ENCODE peak calls at places on chromosomes 6 and 20, in nine cellular contexts. Q, J, K, B, T, V, A, N and R are unnamed samples.

GRCh38 chr6:13485303-13485702 is 2.1 kb downstream of the GFOD1 start:
- DNase-seq in K (no peak), T (no peak), N (no peak), J (no peak), A (no peak), Q (no peak), B (no peak), V (no peak), R (no peak)

GRCh38 chr6:45724027-45724426 is 291.6 kb downstream of the CLIC5 start:
- DNase-seq in K (no peak), T (no peak), A (no peak), V (no peak), N (no peak), J (no peak), B (no peak), Q (no peak), R (no peak)

GRCh38 chr20:18679020-18679419 is 91.2 kb downstream of the DTD1 start:
- DNase-seq in N (no peak), V (peak), Q (no peak), K (peak), B (no peak), A (no peak), T (no peak), J (peak), R (no peak)

GRCh38 chr20:36405255-36405654 is 99.1 kb downstream of the DLGAP4 start:
- DNase-seq in V (peak), J (no peak), K (no peak), B (no peak), T (no peak), Q (no peak), A (no peak), N (no peak), R (no peak)

GRCh38 chr6:70312165-70312564 is 9.3 kb upstream of the COL9A1 start:
- DNase-seq in A (no peak), V (peak), N (no peak), B (no peak), T (no peak), Q (no peak), J (no peak), K (peak), R (no peak)

GRCh38 chr6:159981591-159982245 is 12.8 kb downstream of the IGF2R start:
- DNase-seq in Q (no peak), V (peak), A (no peak), N (no peak), K (peak), B (no peak), J (peak), T (peak), R (peak)

GRCh38 chr6:90098025-90098474 is 198.6 kb downstream of the BACH2 start:
- DNase-seq in N (no peak), A (peak), T (peak), B (no peak), K (peak), J (no peak), Q (no peak), V (peak), R (peak)

GRCh38 chr20:37298190-37298939 is 8.9 kb downstream of the MANBAL start:
- DNase-seq in J (no peak), Q (no peak), K (peak), A (no peak), V (peak), B (no peak), T (peak), N (no peak), R (peak)

GRCh38 chr6:34584694-34585093 is 28.6 kb upstream of the SPDEF start:
- DNase-seq in B (no peak), K (no peak), A (no peak), N (no peak), T (no peak), Q (no peak), V (no peak), J (no peak), R (no peak)

GRCh38 chr6:38241200-38241599 is 398.5 kb downstream of the BTBD9 start:
- DNase-seq in K (no peak), A (no peak), N (no peak), Q (no peak), J (no peak), T (no peak), B (no peak), V (no peak), R (no peak)

GRCh38 chr6:41503841-41504525 is 42.2 kb upstream of the FOXP4 start:
- DNase-seq in J (no peak), T (no peak), V (peak), K (peak), B (peak), N (peak), Q (no peak), A (peak), R (no peak)

GRCh38 chr20:50259705-50260479 is 69.3 kb downstream of the CEBPB start:
- DNase-seq in B (no peak), A (no peak), K (peak), Q (peak), N (no peak), T (peak), J (no peak), V (no peak), R (peak)

GRCh38 chr6:8074213-8074612 is 10.0 kb upstream of the BLOC1S5 start:
- DNase-seq in B (no peak), V (no peak), J (no peak), N (no peak), A (no peak), K (peak), Q (no peak), T (no peak), R (no peak)

GRCh38 chr20:47727170-47727880 is 58.0 kb downstream of the SULF2 start:
- DNase-seq in B (no peak), A (no peak), N (no peak), J (peak), K (no peak), T (peak), V (no peak), Q (peak), R (peak)

GRCh38 chr6:137013031-137013430 is 31.7 kb downstream of the IL20RA start:
- DNase-seq in N (no peak), J (no peak), Q (no peak), T (no peak), V (peak), K (peak), B (no peak), A (no peak), R (no peak)

GRCh38 chr6:70198825-70199224 is 104.1 kb downstream of the COL9A1 start:
- DNase-seq in V (no peak), N (no peak), Q (no peak), B (no peak), T (no peak), A (no peak), K (no peak), J (no peak), R (no peak)

GRCh38 chr6:163646133-163646532 is 231.6 kb downstream of the QKI start:
- DNase-seq in B (no peak), K (no peak), Q (no peak), T (no peak), J (no peak), V (no peak), N (no peak), A (no peak), R (no peak)

GRCh38 chr20:13212750-13213149 is 8.3 kb upstream of the ISM1 start:
- DNase-seq in A (no peak), V (no peak), Q (no peak), J (no peak), T (no peak), K (no peak), B (no peak), N (no peak), R (no peak)

GRCh38 chr6:116511424-116512131 is at the start of gene CALHM5:
- DNase-seq in T (no peak), B (peak), N (peak), K (peak), V (peak), J (no peak), A (peak), Q (peak), R (peak)

GRCh38 chr6:134674562-134674961 is 275.3 kb downstream of the ALDH8A1 start:
- DNase-seq in V (no peak), T (no peak), A (no peak), Q (no peak), B (no peak), N (no peak), J (no peak), K (no peak), R (no peak)

GRCh38 chr6:21915707-21916399 is 322.3 kb downstream of the SOX4 start:
- DNase-seq in N (no peak), J (no peak), T (no peak), V (peak), A (no peak), Q (no peak), K (peak), B (no peak), R (no peak)

GRCh38 chr20:32153771-32154170 is 44.3 kb downstream of the TM9SF4 start:
- DNase-seq in Q (no peak), A (peak), N (no peak), B (no peak), T (no peak), J (no peak), V (no peak), K (no peak), R (no peak)

GRCh38 chr20:1934578-1935573 is 39.7 kb downstream of the SIRPA start:
- DNase-seq in K (peak), B (no peak), V (peak), J (no peak), T (no peak), N (no peak), Q (no peak), A (peak), R (peak)

GRCh38 chr6:118298476-118298875 is 249.6 kb upstream of the PLN start:
- DNase-seq in J (no peak), V (no peak), N (no peak), K (no peak), Q (no peak), T (no peak), B (no peak), A (no peak), R (no peak)

GRCh38 chr20:13220194-13220856 is 749 bp upstream of the ISM1 start:
- DNase-seq in J (no peak), V (no peak), Q (peak), A (no peak), B (peak), K (peak), T (peak), N (peak), R (peak)

GRCh38 chr20:61725145-61725544 is 340.5 kb downstream of the TAF4 start:
- DNase-seq in Q (peak), A (no peak), V (no peak), B (no peak), T (no peak), N (no peak), K (no peak), J (no peak), R (no peak)

GRCh38 chr20:18412202-18412901 is 54.5 kb downstream of the DZANK1 start:
- DNase-seq in V (no peak), J (no peak), B (no peak), T (peak), N (no peak), A (no peak), K (no peak), Q (no peak), R (no peak)

GRCh38 chr6:15544321-15544900 is 118.4 kb downstream of the DTNBP1 start:
- DNase-seq in T (no peak), J (no peak), Q (no peak), B (no peak), N (no peak), V (no peak), K (peak), A (no peak), R (no peak)

GRCh38 chr6:15549371-15549770 is 113.5 kb downstream of the DTNBP1 start:
- DNase-seq in A (no peak), K (no peak), B (no peak), J (no peak), N (no peak), Q (no peak), T (no peak), V (no peak), R (no peak)

GRCh38 chr6:15550724-15551123 is 112.1 kb downstream of the DTNBP1 start:
- DNase-seq in T (no peak), B (no peak), K (no peak), V (no peak), Q (no peak), J (no peak), N (no peak), A (no peak), R (no peak)

GRCh38 chr6:15546591-15546990 is 116.2 kb downstream of the DTNBP1 start:
- DNase-seq in N (no peak), K (no peak), B (no peak), A (no peak), J (no peak), T (no peak), V (no peak), Q (no peak), R (no peak)

GRCh38 chr6:15547379-15547778 is 115.4 kb downstream of the DTNBP1 start:
- DNase-seq in A (no peak), B (no peak), T (no peak), N (no peak), J (no peak), Q (no peak), K (no peak), V (no peak), R (no peak)
- H3K4me3 ChIP-seq in A (no peak), B (no peak), T (no peak), N (no peak), J (no peak), Q (no peak), K (no peak), V (no peak), R (no peak)

GRCh38 chr20:21101453-21102251 is 4.5 kb downstream of the LINC00237 start:
- DNase-seq in B (no peak), T (no peak), J (no peak), V (no peak), A (no peak), K (no peak), N (peak), Q (no peak), R (no peak)
- H3K4me3 ChIP-seq in B (no peak), T (peak), J (peak), V (no peak), A (no peak), K (no peak), N (peak), Q (peak), R (peak)

GRCh38 chr6:11615214-11615602 is 77.7 kb downstream of the TMEM170B start:
- DNase-seq in A (no peak), K (peak), J (no peak), N (no peak), V (peak), Q (no peak), B (no peak), T (no peak), R (no peak)

GRCh38 chr6:11616200-11616611 is 78.7 kb downstream of the TMEM170B start:
- DNase-seq in N (no peak), A (no peak), K (peak), J (no peak), Q (no peak), T (no peak), V (peak), B (no peak), R (no peak)

GRCh38 chr6:11614534-11615213 is 77.1 kb downstream of the TMEM170B start:
- DNase-seq in Q (no peak), J (no peak), T (no peak), B (no peak), V (peak), K (no peak), N (no peak), A (no peak), R (no peak)

GRCh38 chr6:11613336-11613735 is 75.8 kb downstream of the TMEM170B start:
- DNase-seq in T (no peak), A (no peak), Q (no peak), V (no peak), J (no peak), N (no peak), B (no peak), K (no peak), R (no peak)

GRCh38 chr6:11613858-11614257 is 76.3 kb downstream of the TMEM170B start:
- DNase-seq in J (no peak), A (no peak), B (peak), V (peak), N (peak), T (no peak), Q (no peak), K (peak), R (no peak)
- H3K4me3 ChIP-seq in J (no peak), A (no peak), B (no peak), V (no peak), N (no peak), T (no peak), Q (no peak), K (no peak), R (no peak)

DNA sequence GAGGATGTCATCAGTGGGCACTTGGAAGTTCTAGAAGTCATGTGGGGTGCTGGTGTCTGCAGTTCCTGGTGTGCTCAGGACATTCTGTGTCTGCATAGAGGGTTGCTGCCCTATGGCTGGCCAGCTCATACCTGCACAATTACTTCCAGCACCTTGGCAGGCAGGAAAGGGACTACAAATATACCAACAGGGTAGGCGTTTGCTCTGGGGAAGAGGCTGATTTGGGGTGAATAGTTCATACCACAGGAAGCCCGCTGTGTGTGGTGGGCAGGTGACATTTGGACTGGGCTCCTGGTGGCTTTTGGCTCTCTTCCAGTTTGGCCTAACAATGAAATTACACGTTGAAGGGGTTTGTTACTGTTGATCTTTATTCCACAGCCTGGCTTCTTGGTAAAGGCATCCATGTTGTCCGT is 88.2 kb downstream of the RSPH3 start:
- DNase-seq in A (no peak), B (no peak), N (no peak), Q (no peak), V (no peak), J (peak), K (no peak), T (no peak), R (no peak)
- H3K4me3 ChIP-seq in A (no peak), B (no peak), N (no peak), Q (no peak), V (no peak), J (peak), K (no peak), T (no peak), R (no peak)

GRCh38 chr6:156950084-156950483 is 172.9 kb downstream of the ARID1B start:
- DNase-seq in Q (no peak), A (no peak), J (no peak), T (no peak), K (no peak), V (no peak), N (no peak), B (no peak), R (no peak)

GRCh38 chr6:156948240-156948639 is 171.1 kb downstream of the ARID1B start:
- DNase-seq in B (no peak), A (no peak), N (no peak), Q (no peak), K (no peak), V (no peak), J (no peak), T (no peak), R (no peak)

GRCh38 chr6:156946370-156946936 is 169.3 kb downstream of the ARID1B start:
- DNase-seq in Q (no peak), A (no peak), J (no peak), K (no peak), N (no peak), V (no peak), T (no peak), B (no peak), R (no peak)

GRCh38 chr6:156949376-156949775 is 172.2 kb downstream of the ARID1B start:
- DNase-seq in V (peak), J (no peak), Q (no peak), T (no peak), B (peak), A (no peak), K (peak), N (peak), R (no peak)

DNA sequence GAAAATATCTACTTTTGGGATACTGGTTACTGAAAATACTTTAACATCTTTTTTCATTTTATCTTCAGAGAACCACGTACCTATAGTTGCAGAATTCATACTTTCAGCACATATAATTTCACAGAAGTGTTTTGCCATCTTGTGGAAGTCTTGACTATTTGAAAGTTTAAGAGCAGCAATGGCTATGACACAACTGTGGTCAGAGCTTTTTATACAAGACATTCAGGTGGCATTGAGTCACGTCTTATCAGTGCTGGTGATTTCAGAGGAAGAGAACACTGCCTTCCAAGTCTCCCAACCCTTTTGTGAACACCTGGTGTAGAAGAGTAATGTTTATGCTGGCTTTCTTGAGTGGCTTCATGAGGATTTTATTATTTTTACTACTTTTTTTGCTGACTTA is 171.6 kb downstream of the ARID1B start:
- DNase-seq in N (no peak), A (no peak), Q (no peak), V (peak), J (no peak), T (no peak), B (no peak), K (peak), R (no peak)
- H3K4me3 ChIP-seq in N (no peak), A (no peak), Q (no peak), V (no peak), J (no peak), T (no peak), B (no peak), K (no peak), R (no peak)

DNA sequence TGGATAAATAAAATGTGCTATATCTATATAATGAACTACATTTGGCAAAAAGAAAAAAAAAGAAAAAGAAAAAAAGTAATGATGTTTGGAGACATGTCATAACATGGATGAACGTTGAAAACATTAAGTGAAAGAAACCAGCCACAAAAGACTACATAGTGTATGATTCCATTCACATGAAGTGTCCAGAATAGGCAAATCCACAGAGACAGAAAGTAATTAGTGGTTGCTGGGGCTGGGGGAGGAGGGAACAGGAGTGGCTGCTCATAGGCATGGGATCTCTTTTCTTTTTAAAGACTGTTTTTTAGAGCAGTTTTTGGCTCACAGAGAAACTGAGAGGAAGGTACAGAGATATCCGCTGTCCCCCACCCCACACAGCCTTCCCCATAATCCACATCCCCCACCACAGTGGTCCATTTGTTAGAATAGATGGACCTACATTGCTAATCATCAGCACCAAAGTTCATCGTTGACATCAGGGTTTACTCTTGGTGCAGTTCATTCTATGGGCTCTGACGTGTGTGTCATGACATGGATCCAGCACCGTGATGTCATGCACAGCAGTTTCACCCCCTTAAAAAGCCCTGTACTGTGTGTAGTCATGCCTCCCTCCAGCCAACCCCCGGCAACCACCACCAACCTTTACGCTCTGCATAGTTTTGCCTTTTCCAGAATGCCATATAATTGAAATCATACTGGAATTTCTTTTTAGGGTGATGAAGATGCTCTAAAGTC is 240.9 kb upstream of the RREB1 start:
- DNase-seq in N (no peak), B (no peak), K (no peak), V (no peak), Q (no peak), A (no peak), J (no peak), T (no peak), R (no peak)
- H3K4me3 ChIP-seq in N (no peak), B (no peak), K (no peak), V (no peak), Q (no peak), A (no peak), J (no peak), T (no peak), R (no peak)